ENCODE peak calls at places on chromosome 6, in six cellular contexts. R is NCI-H69, D is spleen, K is left cardiac atrium, T is WTC11, G is AG08395. J is an unnamed sample.

GRCh38 chr6:129882510-129883023 is 21.5 kb upstream of the TMEM244 start:
- DNase-seq in K (no peak), D (peak), R (no peak), G (no peak), T (no peak), J (no peak)

GRCh38 chr6:24340998-24341934 is 16.6 kb downstream of the DCDC2 start:
- DNase-seq in G (no peak), T (no peak), R (no peak), D (no peak), K (no peak), J (no peak)

GRCh38 chr6:143271024-143271423 is 179.5 kb downstream of the ADAT2 start:
- DNase-seq in R (peak), K (peak), G (peak), D (no peak), T (no peak), J (no peak)

GRCh38 chr6:139151425-139152087 is 16.7 kb downstream of the HECA start:
- DNase-seq in T (no peak), R (peak), K (no peak), G (no peak), D (no peak), J (no peak)

GRCh38 chr6:17505062-17505476 is 95.0 kb upstream of the FAM8A1 start:
- DNase-seq in K (no peak), T (no peak), G (peak), R (peak), D (no peak), J (no peak)

GRCh38 chr6:28474441-28475219 is 31.3 kb upstream of the ZSCAN23 start:
- DNase-seq in K (no peak), T (no peak), R (peak), D (no peak), G (peak), J (no peak)

GRCh38 chr6:87763901-87764300 is 61.9 kb upstream of the AKIRIN2 start:
- DNase-seq in D (no peak), G (no peak), T (no peak), K (no peak), R (no peak), J (no peak)

GRCh38 chr6:4380881-4381281 is 245.5 kb upstream of the ECI2 start:
- DNase-seq in G (no peak), R (no peak), K (no peak), T (no peak), D (no peak), J (no peak)

GRCh38 chr6:149566372-149567193 is at the start of gene GINM1:
- DNase-seq in G (peak), K (peak), T (peak), D (peak), R (peak), J (no peak)

GRCh38 chr6:69390125-69390524 is 406.7 kb downstream of the LMBRD1 start:
- DNase-seq in D (no peak), T (no peak), G (no peak), R (no peak), K (no peak), J (no peak)

GRCh38 chr6:127031511-127031910 is 87.0 kb upstream of the RSPO3 start:
- DNase-seq in K (no peak), D (no peak), R (peak), T (no peak), G (peak), J (no peak)

GRCh38 chr6:8525370-8525769 is 90.0 kb upstream of the SLC35B3 start:
- DNase-seq in G (no peak), T (no peak), K (no peak), R (no peak), D (no peak), J (no peak)

GRCh38 chr6:147077251-147077650 is 127.0 kb upstream of the STXBP5 start:
- DNase-seq in G (no peak), K (no peak), R (no peak), T (no peak), D (no peak), J (no peak)

GRCh38 chr6:155694429-155694795 is 238.8 kb upstream of the NOX3 start:
- DNase-seq in G (no peak), D (no peak), R (no peak), K (no peak), T (no peak), J (no peak)

GRCh38 chr6:134550604-134551003 is 232.7 kb upstream of the SGK1 start:
- DNase-seq in T (no peak), D (no peak), K (no peak), G (no peak), R (no peak), J (no peak)

GRCh38 chr6:151004415-151005024 is 139.0 kb downstream of the MTHFD1L start:
- DNase-seq in T (no peak), G (peak), R (peak), K (peak), D (no peak), J (no peak)

GRCh38 chr6:28525496-28526039 is at the start of gene GPX5:
- DNase-seq in R (no peak), T (no peak), G (no peak), D (no peak), K (no peak), J (no peak)

GRCh38 chr6:154138806-154139205 is 99.8 kb downstream of the OPRM1 start:
- DNase-seq in T (no peak), G (no peak), K (no peak), R (no peak), D (no peak), J (no peak)

GRCh38 chr6:89675949-89676753 is 37.6 kb upstream of the LYRM2 start:
- DNase-seq in T (no peak), R (no peak), K (no peak), D (no peak), G (no peak), J (no peak)

GRCh38 chr6:164911151-164911550 is 398.3 kb downstream of the C6orf118 start:
- DNase-seq in G (no peak), R (no peak), K (no peak), T (no peak), D (no peak), J (no peak)

GRCh38 chr6:89146748-89147715 is 1.2 kb downstream of the PM20D2 start:
- DNase-seq in R (peak), D (no peak), K (no peak), T (peak), G (peak), J (no peak)

GRCh38 chr6:147345902-147346301 is 141.7 kb downstream of the STXBP5 start:
- DNase-seq in T (no peak), R (no peak), G (no peak), D (no peak), K (no peak), J (no peak)

J was measured in SIG-M5.